ENCODE peak calls at places on chromosomes 12 and 14, in nine cellular contexts. One of them, this sample, is unnamed.

GRCh38 chr12:28172434-28173030 is 17.7 kb upstream of the CCDC91 start:
- DNase-seq in B cell: no peak
- DNase-seq in lower leg skin: no peak
- DNase-seq in CD8-positive, alpha-beta memory T cell: no peak
- DNase-seq in T follicular helper cell: no peak
- DNase-seq in Ammon's horn: peak
- DNase-seq in pons: peak
- DNase-seq in stimulated activated CD4-positive, alpha-beta T cell treated with anti-CD3 and anti-CD28 coated beads, Interleukin-4, amount 100 ng/mL, for 48 hours: no peak
- DNase-seq in RPMI8226: peak
- DNase-seq in this sample: no peak

GRCh38 chr12:82867782-82868505 is 181.2 kb downstream of the TMTC2 start:
- DNase-seq in B cell: no peak
- DNase-seq in lower leg skin: no peak
- DNase-seq in CD8-positive, alpha-beta memory T cell: no peak
- DNase-seq in T follicular helper cell: no peak
- DNase-seq in Ammon's horn: no peak
- DNase-seq in pons: no peak
- DNase-seq in stimulated activated CD4-positive, alpha-beta T cell treated with anti-CD3 and anti-CD28 coated beads, Interleukin-4, amount 100 ng/mL, for 48 hours: no peak
- DNase-seq in RPMI8226: no peak
- DNase-seq in this sample: no peak

GRCh38 chr12:131254374-131254773 is 300.7 kb downstream of the ADGRD1 start:
- DNase-seq in B cell: no peak
- DNase-seq in lower leg skin: no peak
- DNase-seq in CD8-positive, alpha-beta memory T cell: no peak
- DNase-seq in T follicular helper cell: no peak
- DNase-seq in Ammon's horn: no peak
- DNase-seq in pons: no peak
- DNase-seq in stimulated activated CD4-positive, alpha-beta T cell treated with anti-CD3 and anti-CD28 coated beads, Interleukin-4, amount 100 ng/mL, for 48 hours: no peak
- DNase-seq in RPMI8226: no peak
- DNase-seq in this sample: no peak

GRCh38 chr12:28192145-28192544 is 1.9 kb downstream of the CCDC91 start:
- DNase-seq in B cell: no peak
- DNase-seq in lower leg skin: no peak
- DNase-seq in CD8-positive, alpha-beta memory T cell: no peak
- DNase-seq in T follicular helper cell: no peak
- DNase-seq in Ammon's horn: no peak
- DNase-seq in pons: no peak
- DNase-seq in stimulated activated CD4-positive, alpha-beta T cell treated with anti-CD3 and anti-CD28 coated beads, Interleukin-4, amount 100 ng/mL, for 48 hours: no peak
- DNase-seq in RPMI8226: no peak
- DNase-seq in this sample: no peak

GRCh38 chr12:2057793-2058408 is 5.1 kb downstream of the CACNA1C start:
- DNase-seq in B cell: no peak
- DNase-seq in lower leg skin: no peak
- DNase-seq in CD8-positive, alpha-beta memory T cell: no peak
- DNase-seq in T follicular helper cell: no peak
- DNase-seq in Ammon's horn: no peak
- DNase-seq in pons: no peak
- DNase-seq in stimulated activated CD4-positive, alpha-beta T cell treated with anti-CD3 and anti-CD28 coated beads, Interleukin-4, amount 100 ng/mL, for 48 hours: no peak
- DNase-seq in RPMI8226: no peak
- DNase-seq in this sample: no peak

GRCh38 chr12:53737951-53738833 is 10.9 kb upstream of the CALCOCO1 start:
- DNase-seq in B cell: no peak
- DNase-seq in lower leg skin: no peak
- DNase-seq in CD8-positive, alpha-beta memory T cell: peak
- DNase-seq in T follicular helper cell: peak
- DNase-seq in Ammon's horn: no peak
- DNase-seq in pons: no peak
- DNase-seq in stimulated activated CD4-positive, alpha-beta T cell treated with anti-CD3 and anti-CD28 coated beads, Interleukin-4, amount 100 ng/mL, for 48 hours: no peak
- DNase-seq in RPMI8226: peak
- DNase-seq in this sample: no peak

GRCh38 chr12:125329239-125330238 is 264.3 kb downstream of the AACS start:
- DNase-seq in B cell: no peak
- DNase-seq in lower leg skin: peak
- DNase-seq in CD8-positive, alpha-beta memory T cell: no peak
- DNase-seq in T follicular helper cell: no peak
- DNase-seq in Ammon's horn: peak
- DNase-seq in pons: no peak
- DNase-seq in stimulated activated CD4-positive, alpha-beta T cell treated with anti-CD3 and anti-CD28 coated beads, Interleukin-4, amount 100 ng/mL, for 48 hours: no peak
- DNase-seq in RPMI8226: no peak
- DNase-seq in this sample: no peak

GRCh38 chr14:78022059-78022458 is 148.1 kb upstream of the NRXN3 start:
- DNase-seq in B cell: no peak
- DNase-seq in lower leg skin: no peak
- DNase-seq in CD8-positive, alpha-beta memory T cell: no peak
- DNase-seq in T follicular helper cell: peak
- DNase-seq in Ammon's horn: peak
- DNase-seq in pons: peak
- DNase-seq in stimulated activated CD4-positive, alpha-beta T cell treated with anti-CD3 and anti-CD28 coated beads, Interleukin-4, amount 100 ng/mL, for 48 hours: peak
- DNase-seq in RPMI8226: peak
- DNase-seq in this sample: peak

GRCh38 chr12:57534250-57534649 is 11.6 kb downstream of the MBD6 start:
- DNase-seq in B cell: no peak
- DNase-seq in lower leg skin: no peak
- DNase-seq in CD8-positive, alpha-beta memory T cell: no peak
- DNase-seq in T follicular helper cell: no peak
- DNase-seq in Ammon's horn: no peak
- DNase-seq in pons: no peak
- DNase-seq in stimulated activated CD4-positive, alpha-beta T cell treated with anti-CD3 and anti-CD28 coated beads, Interleukin-4, amount 100 ng/mL, for 48 hours: no peak
- DNase-seq in RPMI8226: no peak
- DNase-seq in this sample: no peak

GRCh38 chr14:90344285-90344684 is 12.5 kb upstream of the NRDE2 start:
- DNase-seq in B cell: no peak
- DNase-seq in lower leg skin: no peak
- DNase-seq in CD8-positive, alpha-beta memory T cell: no peak
- DNase-seq in T follicular helper cell: no peak
- DNase-seq in Ammon's horn: no peak
- DNase-seq in pons: peak
- DNase-seq in stimulated activated CD4-positive, alpha-beta T cell treated with anti-CD3 and anti-CD28 coated beads, Interleukin-4, amount 100 ng/mL, for 48 hours: no peak
- DNase-seq in RPMI8226: no peak
- DNase-seq in this sample: no peak

GRCh38 chr12:46372131-46372851 is at the start of gene SLC38A2:
- DNase-seq in B cell: peak
- DNase-seq in lower leg skin: peak
- DNase-seq in CD8-positive, alpha-beta memory T cell: peak
- DNase-seq in T follicular helper cell: peak
- DNase-seq in Ammon's horn: peak
- DNase-seq in pons: peak
- DNase-seq in stimulated activated CD4-positive, alpha-beta T cell treated with anti-CD3 and anti-CD28 coated beads, Interleukin-4, amount 100 ng/mL, for 48 hours: peak
- DNase-seq in RPMI8226: peak
- DNase-seq in this sample: peak

GRCh38 chr12:105279460-105280056 is 43.6 kb upstream of the APPL2 start:
- DNase-seq in B cell: no peak
- DNase-seq in lower leg skin: no peak
- DNase-seq in CD8-positive, alpha-beta memory T cell: peak
- DNase-seq in T follicular helper cell: no peak
- DNase-seq in Ammon's horn: peak
- DNase-seq in pons: peak
- DNase-seq in stimulated activated CD4-positive, alpha-beta T cell treated with anti-CD3 and anti-CD28 coated beads, Interleukin-4, amount 100 ng/mL, for 48 hours: peak
- DNase-seq in RPMI8226: peak
- DNase-seq in this sample: peak

GRCh38 chr14:105076296-105076804 is 11.1 kb upstream of the GPR132 start:
- DNase-seq in B cell: no peak
- DNase-seq in lower leg skin: no peak
- DNase-seq in CD8-positive, alpha-beta memory T cell: no peak
- DNase-seq in T follicular helper cell: no peak
- DNase-seq in Ammon's horn: no peak
- DNase-seq in pons: no peak
- DNase-seq in stimulated activated CD4-positive, alpha-beta T cell treated with anti-CD3 and anti-CD28 coated beads, Interleukin-4, amount 100 ng/mL, for 48 hours: no peak
- DNase-seq in RPMI8226: no peak
- DNase-seq in this sample: no peak

GRCh38 chr12:117686911-117687377 is 281.8 kb downstream of the KSR2 start:
- DNase-seq in B cell: no peak
- DNase-seq in lower leg skin: peak
- DNase-seq in CD8-positive, alpha-beta memory T cell: no peak
- DNase-seq in T follicular helper cell: no peak
- DNase-seq in Ammon's horn: no peak
- DNase-seq in pons: no peak
- DNase-seq in stimulated activated CD4-positive, alpha-beta T cell treated with anti-CD3 and anti-CD28 coated beads, Interleukin-4, amount 100 ng/mL, for 48 hours: no peak
- DNase-seq in RPMI8226: no peak
- DNase-seq in this sample: no peak

GRCh38 chr14:21056520-21057163 is 980 bp upstream of the RNASE8 start:
- DNase-seq in B cell: no peak
- DNase-seq in lower leg skin: peak
- DNase-seq in CD8-positive, alpha-beta memory T cell: no peak
- DNase-seq in T follicular helper cell: no peak
- DNase-seq in Ammon's horn: no peak
- DNase-seq in pons: no peak
- DNase-seq in stimulated activated CD4-positive, alpha-beta T cell treated with anti-CD3 and anti-CD28 coated beads, Interleukin-4, amount 100 ng/mL, for 48 hours: no peak
- DNase-seq in RPMI8226: no peak
- DNase-seq in this sample: no peak

GRCh38 chr12:110636516-110636915 is 22.6 kb downstream of the TCTN1 start:
- DNase-seq in B cell: no peak
- DNase-seq in lower leg skin: no peak
- DNase-seq in CD8-positive, alpha-beta memory T cell: no peak
- DNase-seq in T follicular helper cell: no peak
- DNase-seq in Ammon's horn: no peak
- DNase-seq in pons: no peak
- DNase-seq in stimulated activated CD4-positive, alpha-beta T cell treated with anti-CD3 and anti-CD28 coated beads, Interleukin-4, amount 100 ng/mL, for 48 hours: no peak
- DNase-seq in RPMI8226: no peak
- DNase-seq in this sample: no peak

GRCh38 chr14:69674546-69675245 is 63.3 kb downstream of the SUSD6 start:
- DNase-seq in B cell: no peak
- DNase-seq in lower leg skin: no peak
- DNase-seq in CD8-positive, alpha-beta memory T cell: no peak
- DNase-seq in T follicular helper cell: no peak
- DNase-seq in Ammon's horn: no peak
- DNase-seq in pons: no peak
- DNase-seq in stimulated activated CD4-positive, alpha-beta T cell treated with anti-CD3 and anti-CD28 coated beads, Interleukin-4, amount 100 ng/mL, for 48 hours: no peak
- DNase-seq in RPMI8226: no peak
- DNase-seq in this sample: no peak

This sample was measured in activated T-cell treated with anti-CD3 and anti-CD28 coated beads for 48 hours.